ENCODE peak calls at places on chromosome 7, in ten cellular contexts. V, I, O, U, P, S, D, G, F and Z are unnamed samples.
A peak's percentile ranks its signal among the peaks of the same experiment; 100 is the strongest.

GRCh38 chr7:95476072-95476845 is 9.5 kb upstream of the ASB4 start:
- DNase-seq in V (no peak), I (peak; percentile 42), O (no peak), U (no peak), P (peak; percentile 6), S (no peak), D (peak; percentile 18), G (no peak), F (no peak), Z (no peak)

GRCh38 chr7:39753823-39754325 is 130.5 kb downstream of the RALA start:
- DNase-seq in V (no peak), I (no peak), O (no peak), U (no peak), P (no peak), S (no peak), D (no peak), G (no peak), F (no peak), Z (no peak)

GRCh38 chr7:13980474-13980873 is 9.0 kb downstream of the ETV1 start:
- DNase-seq in V (peak; percentile 26), I (no peak), O (peak; percentile 24), U (no peak), P (peak; percentile 19), S (no peak), D (no peak), G (no peak), F (no peak), Z (no peak)

GRCh38 chr7:98404840-98405239 is 4.0 kb upstream of the BAIAP2L1 start:
- DNase-seq in V (no peak), I (no peak), O (no peak), U (no peak), P (no peak), S (no peak), D (no peak), G (no peak), F (no peak), Z (no peak)

GRCh38 chr7:2802504-2803341 is 41.4 kb downstream of the GNA12 start:
- DNase-seq in V (no peak), I (peak; percentile 53), O (peak; percentile 37), U (no peak), P (no peak), S (no peak), D (peak; percentile 39), G (no peak), F (no peak), Z (no peak)

GRCh38 chr7:124754576-124755264 is 10.9 kb downstream of the GPR37 start:
- DNase-seq in V (no peak), I (no peak), O (no peak), U (no peak), P (no peak), S (no peak), D (no peak), G (no peak), F (no peak), Z (no peak)

GRCh38 chr7:69820479-69821192 is 222.4 kb downstream of the AUTS2 start:
- DNase-seq in V (no peak), I (no peak), O (no peak), U (no peak), P (no peak), S (no peak), D (no peak), G (no peak), F (no peak), Z (no peak)

GRCh38 chr7:120991570-120991969 is 3.1 kb downstream of the CPED1 start:
- DNase-seq in V (no peak), I (peak; percentile 69), O (peak; percentile 79), U (no peak), P (no peak), S (no peak), D (no peak), G (no peak), F (no peak), Z (no peak)

GRCh38 chr7:50595538-50596102 is 30.4 kb upstream of the DDC start:
- DNase-seq in V (peak; percentile 51), I (peak; percentile 46), O (peak; percentile 65), U (no peak), P (peak; percentile 19), S (no peak), D (peak; percentile 36), G (no peak), F (no peak), Z (peak; percentile 37)